ENCODE peak calls at places on chromosomes 13 and 19, in seven cellular contexts. B is kidney, Z is mucosa of descending colon, Y is WERI-Rb-1, X is IMR-90, G is ascending aorta, C is HCT116. I is an unnamed sample.

GRCh38 chr13:110426745-110427144 is 119.7 kb downstream of the COL4A2 start:
- DNase-seq in Y (no peak), C (no peak), Z (no peak), G (no peak), B (no peak), X (no peak), I (no peak)

GRCh38 chr13:99746857-99747710 is 224.5 kb downstream of the ZIC5 start:
- DNase-seq in C (no peak), Y (no peak), B (no peak), Z (no peak), X (no peak), G (no peak), I (no peak)

GRCh38 chr19:13121551-13122274 is 3.6 kb downstream of the NACC1 start:
- DNase-seq in G (no peak), Y (no peak), B (no peak), X (no peak), Z (no peak), C (no peak), I (no peak)

GRCh38 chr19:49119411-49120324 is at the start of gene PPFIA3:
- DNase-seq in B (peak; percentile 89), Y (no peak), C (no peak), Z (peak; percentile 70), X (peak; percentile 54), G (peak; percentile 81), I (peak; percentile 61)

GRCh38 chr13:28340272-28340793 is 154.6 kb downstream of the FLT1 start:
- DNase-seq in Z (no peak), X (peak; percentile 66), C (no peak), Y (no peak), B (no peak), G (no peak), I (peak; percentile 44)

GRCh38 chr13:93625536-93625935 is 398.9 kb downstream of the GPC6 start:
- DNase-seq in C (no peak), Z (no peak), Y (no peak), X (peak; percentile 10), G (no peak), B (no peak), I (peak; percentile 4)

GRCh38 chr13:74256969-74257368 is 122.8 kb upstream of the KLF12 start:
- DNase-seq in X (no peak), Z (no peak), B (no peak), Y (no peak), G (no peak), C (no peak), I (no peak)

GRCh38 chr19:34959021-34959420 is 5.0 kb downstream of the ZNF792 start:
- DNase-seq in Z (no peak), Y (no peak), X (no peak), C (no peak), G (no peak), B (no peak), I (no peak)

GRCh38 chr19:14599548-14600147 is 16.8 kb downstream of the CLEC17A start:
- DNase-seq in B (peak; percentile 28), C (no peak), Z (no peak), Y (no peak), X (no peak), G (no peak), I (no peak)

GRCh38 chr19:36032251-36033104 is at the start of gene CLIP3:
- DNase-seq in C (no peak), Y (peak; percentile 80), Z (no peak), X (peak; percentile 62), G (peak; percentile 81), B (peak; percentile 88), I (peak; percentile 60)

GRCh38 chr19:14408641-14409120 is 10.5 kb downstream of the DDX39A start:
- DNase-seq in G (no peak), Z (no peak), Y (no peak), C (no peak), B (no peak), X (no peak), I (no peak)

GRCh38 chr13:40132249-40132648 is 476.8 kb downstream of the COG6 start:
- DNase-seq in C (no peak), Y (no peak), Z (no peak), G (no peak), X (no peak), B (no peak), I (no peak)

GRCh38 chr19:7720351-7720750 is 11.6 kb downstream of the CLEC4G start:
- DNase-seq in B (no peak), Y (peak; percentile 86), X (no peak), C (no peak), G (no peak), Z (no peak), I (no peak)

GRCh38 chr13:30276178-30276577 is 31.2 kb downstream of the KATNAL1 start:
- DNase-seq in C (no peak), Y (no peak), X (no peak), G (no peak), B (no peak), Z (no peak), I (no peak)

GRCh38 chr13:50842711-50843255 is 709 bp downstream of the DLEU7 start:
- DNase-seq in Y (no peak), G (no peak), B (no peak), C (no peak), X (no peak), Z (no peak), I (no peak)

GRCh38 chr13:74129500-74130144 is 4.6 kb downstream of the KLF12 start:
- DNase-seq in Z (peak; percentile 67), B (no peak), Y (no peak), C (no peak), G (no peak), X (no peak), I (no peak)

GRCh38 chr19:15421726-15422260 is 3.0 kb upstream of the AKAP8L start:
- DNase-seq in Z (no peak), Y (no peak), G (no peak), C (no peak), X (no peak), B (no peak), I (no peak)

GRCh38 chr19:32674153-32674958 is 624 bp downstream of the ANKRD27 start:
- DNase-seq in Y (no peak), G (no peak), B (peak; percentile 56), C (no peak), Z (no peak), X (no peak), I (peak; percentile 39)

GRCh38 chr19:6459356-6460098 is at the start of gene SLC25A23:
- DNase-seq in B (peak; percentile 91), Y (peak; percentile 82), X (peak; percentile 64), Z (peak; percentile 79), G (peak; percentile 75), C (peak; percentile 61), I (peak; percentile 68)

GRCh38 chr13:95641291-95641811 is 3.2 kb downstream of the DZIP1 start:
- DNase-seq in B (peak; percentile 75), Z (peak; percentile 12), X (peak; percentile 27), C (no peak), Y (no peak), G (no peak), I (no peak)

GRCh38 chr13:80547885-80548284 is 207.0 kb upstream of the SPRY2 start:
- DNase-seq in B (no peak), X (no peak), C (no peak), Z (no peak), Y (no peak), G (no peak), I (peak; percentile 36)

GRCh38 chr19:46623915-46624502 is 880 bp downstream of the PTGIR start:
- DNase-seq in B (no peak), C (no peak), G (no peak), Y (no peak), Z (no peak), X (no peak), I (no peak)

GRCh38 chr19:46622118-46622446 is 2.8 kb downstream of the PTGIR start:
- DNase-seq in Z (no peak), G (no peak), B (no peak), X (no peak), Y (no peak), C (no peak), I (no peak)

GRCh38 chr19:46626441-46626840 is 1.6 kb upstream of the PTGIR start:
- DNase-seq in G (no peak), Y (no peak), Z (no peak), X (no peak), B (no peak), C (no peak), I (no peak)

GRCh38 chr19:46625731-46626130 is 842 bp upstream of the PTGIR start:
- DNase-seq in C (no peak), Z (no peak), Y (no peak), B (no peak), X (no peak), G (no peak), I (no peak)

GRCh38 chr19:46624958-46625661 is at the start of gene PTGIR:
- DNase-seq in Y (peak; percentile 34), G (peak; percentile 96), B (peak; percentile 92), Z (peak; percentile 46), C (no peak), X (peak; percentile 78), I (peak; percentile 97)
- TF ChIP-seq CTCF in Y (no peak), G (no peak), B (no peak), Z (no peak), C (no peak), X (no peak), I (no peak)

GRCh38 chr13:41463823-41464602 is 6.7 kb downstream of the RGCC start:
- DNase-seq in Y (no peak), G (no peak), B (peak; percentile 37), C (no peak), X (no peak), Z (no peak), I (no peak)
- H3K4me3 ChIP-seq in Y (no peak overlapping the region), G (no peak overlapping the region), B (no peak overlapping the region), C (no peak overlapping the region), X (no peak overlapping the region), Z (no peak overlapping the region), I (no peak overlapping the region)

GRCh38 chr13:33405371-33405770 is 119.8 kb upstream of the STARD13 start:
- DNase-seq in G (no peak), Z (no peak), Y (no peak), X (no peak), C (no peak), B (no peak), I (no peak)
- TF ChIP-seq CTCF in G (no peak), Z (no peak), Y (no peak), X (no peak), C (no peak), B (no peak), I (no peak)

DNA sequence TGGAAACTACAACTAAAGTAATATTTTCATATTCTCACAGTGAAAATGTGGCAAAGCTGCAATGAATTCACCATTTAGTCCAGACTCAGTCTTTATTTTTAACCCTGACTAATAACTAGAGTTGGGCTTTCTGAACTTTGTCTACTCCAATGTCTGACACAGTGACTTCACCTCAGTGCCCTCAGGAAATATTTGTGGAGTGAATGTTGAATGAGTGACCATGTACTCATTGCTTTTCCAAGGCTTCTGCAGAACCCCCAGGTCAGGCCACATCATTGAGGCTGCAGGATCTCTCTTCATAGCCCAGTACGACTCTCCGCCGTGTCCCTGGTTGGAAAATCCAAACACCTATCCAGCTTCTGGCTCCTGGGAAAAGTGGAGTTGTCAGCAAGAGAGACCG is 1.8 kb downstream of the ZNF175 start:
- DNase-seq in Z (no peak), Y (no peak), G (no peak), B (no peak), X (peak; percentile 90), C (no peak), I (peak; percentile 67)
- H3K4me3 ChIP-seq in Z (no peak overlapping the region), Y (no peak overlapping the region), G (no peak overlapping the region), B (no peak overlapping the region), X (no peak overlapping the region), C (no peak overlapping the region), I (peak overlapping the region; percentile 73)

I was measured in foreskin fibroblast.